ENCODE peak calls at places on chromosomes 1 and 21, in seven cellular contexts. D is H54, B is breast epithelium, Z is K562, V is suprapubic skin, P is heart left ventricle, M is IMR-90. G is an unnamed sample.

GRCh38 chr1:4068076-4068475 is 168.0 kb upstream of the C1orf174 start:
- DNase-seq in D (no peak), B (peak; percentile 9), Z (no peak), V (peak; percentile 66), P (no peak), M (no peak), G (no peak)

GRCh38 chr1:192057766-192058165 is 100.5 kb upstream of the RGS18 start:
- DNase-seq in D (no peak), B (no peak), Z (no peak), V (no peak), P (no peak), M (no peak), G (no peak)

GRCh38 chr1:203526572-203526971 is 32.6 kb downstream of the OPTC start:
- DNase-seq in D (no peak), B (no peak), Z (no peak), V (no peak), P (no peak), M (no peak), G (no peak)

GRCh38 chr1:3609769-3610157 is 1.5 kb downstream of the MEGF6 start:
- DNase-seq in D (no peak), B (no peak), Z (no peak), V (no peak), P (no peak), M (no peak), G (no peak)

GRCh38 chr1:156860113-156860638 is 489 bp upstream of the NTRK1 start:
- DNase-seq in D (peak; percentile 71), B (no peak), Z (peak; percentile 80), V (no peak), P (peak; percentile 30), M (peak; percentile 21), G (no peak)

GRCh38 chr1:202034683-202035462 is 24.5 kb downstream of the ELF3 start:
- DNase-seq in D (peak; percentile 88), B (peak; percentile 83), Z (peak; percentile 66), V (no peak), P (peak; percentile 60), M (peak; percentile 96), G (peak; percentile 69)

GRCh38 chr1:181930187-181930586 is 131.3 kb downstream of the ZNF648 start:
- DNase-seq in D (no peak), B (no peak), Z (no peak), V (no peak), P (no peak), M (no peak), G (no peak)

GRCh38 chr1:7422966-7423365 is 348.1 kb upstream of the VAMP3 start:
- DNase-seq in D (no peak), B (peak; percentile 35), Z (no peak), V (peak; percentile 58), P (no peak), M (no peak), G (no peak)

GRCh38 chr21:45825209-45825602 is 156.4 kb upstream of the COL6A1 start:
- DNase-seq in D (no peak), B (peak; percentile 43), Z (no peak), V (peak; percentile 70), P (no peak), M (no peak), G (no peak)

GRCh38 chr1:213186168-213186567 is 135.1 kb downstream of the RPS6KC1 start:
- DNase-seq in D (no peak), B (no peak), Z (no peak), V (no peak), P (no peak), M (no peak), G (no peak)

GRCh38 chr1:232393010-232393833 is 236.7 kb downstream of the SIPA1L2 start:
- DNase-seq in D (peak; percentile 26), B (no peak), Z (no peak), V (no peak), P (no peak), M (peak; percentile 32), G (no peak)

GRCh38 chr1:46517010-46517600 is 27.5 kb downstream of the DMBX1 start:
- DNase-seq in D (no peak), B (peak; percentile 83), Z (peak; percentile 75), V (no peak), P (no peak), M (no peak), G (no peak)

GRCh38 chr21:35150562-35151226 is 101.6 kb upstream of the RUNX1 start:
- DNase-seq in D (no peak), B (no peak), Z (no peak), V (no peak), P (no peak), M (peak; percentile 73), G (no peak)

GRCh38 chr1:110056776-110057175 is 13.7 kb downstream of the ALX3 start:
- DNase-seq in D (peak; percentile 44), B (no peak), Z (no peak), V (no peak), P (no peak), M (peak; percentile 73), G (no peak)

GRCh38 chr1:204599596-204599995 is 83.4 kb downstream of the MDM4 start:
- DNase-seq in D (no peak), B (no peak), Z (no peak), V (no peak), P (no peak), M (no peak), G (no peak)
- TF ChIP-seq POLR2A in D (no peak), B (no peak), Z (no peak), V (no peak), P (no peak), M (no peak), G (no peak)

DNA sequence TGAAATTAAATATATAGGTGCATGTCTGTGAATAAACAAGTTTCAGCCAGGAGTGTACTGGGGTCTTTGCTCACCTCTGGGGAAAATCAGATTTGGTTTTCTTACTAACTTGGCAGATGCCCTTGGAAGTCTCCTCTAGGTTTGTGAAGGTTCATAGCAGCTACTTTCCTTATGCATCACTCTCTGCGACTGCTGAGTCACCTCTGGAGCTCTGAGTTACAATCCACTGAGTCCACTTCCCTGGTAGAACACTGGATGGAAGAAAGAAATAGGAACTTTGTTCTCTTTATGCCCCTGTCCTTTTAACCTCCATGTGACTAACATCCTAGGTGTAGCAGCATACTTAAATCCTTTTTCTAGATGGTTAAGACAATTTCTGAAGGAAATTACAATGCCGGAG is 4.4 kb upstream of the FASLG start:
- DNase-seq in D (peak; percentile 29), B (no peak), Z (no peak), V (no peak), P (no peak), M (peak; percentile 88), G (no peak)
- TF ChIP-seq POLR2A in D (no peak), B (no peak), Z (no peak), V (no peak), P (no peak), M (no peak), G (no peak)

DNA sequence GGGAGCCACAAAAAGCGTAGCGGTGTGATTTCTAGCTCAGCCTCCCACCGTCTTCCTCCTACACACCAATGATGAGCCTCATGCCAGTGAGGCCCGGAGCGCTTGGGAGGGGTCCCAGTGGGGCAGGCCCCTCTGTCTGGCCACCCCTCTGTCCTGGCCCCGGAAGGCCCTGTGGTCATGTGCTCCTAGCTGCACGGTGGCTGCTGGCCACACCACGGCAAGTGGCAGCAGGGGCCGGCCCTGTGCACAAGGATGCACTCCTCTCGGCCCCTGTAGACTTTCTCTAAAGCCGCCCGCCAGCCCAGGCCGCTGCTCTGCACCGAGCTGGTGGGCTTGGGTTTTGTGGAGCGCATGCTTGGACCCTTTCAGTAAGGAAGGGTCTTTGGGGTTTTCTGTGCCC is 53.6 kb downstream of the KCNAB2 start:
- DNase-seq in D (no peak), B (no peak), Z (no peak), V (no peak), P (no peak), M (no peak), G (no peak)
- TF ChIP-seq POLR2A in D (no peak), B (no peak), Z (no peak), V (no peak), P (no peak), M (no peak), G (no peak)

GRCh38 chr1:24847995-24848857 is 81.8 kb downstream of the RUNX3 start:
- DNase-seq in D (no peak), B (peak; percentile 88), Z (peak; percentile 87), V (peak; percentile 97), P (peak; percentile 92), M (peak; percentile 86), G (peak; percentile 91)
- TF ChIP-seq POLR2A in D (no peak), B (no peak), Z (peak; percentile 76), V (peak; percentile 33), P (no peak), M (peak; percentile 31), G (peak; percentile 24)

GRCh38 chr1:26531651-26532131 is 2.1 kb downstream of the RPS6KA1 start:
- DNase-seq in D (no peak), B (peak; percentile 80), Z (no peak), V (no peak), P (no peak), M (no peak), G (no peak)

GRCh38 chr1:26530540-26530897 is 958 bp downstream of the RPS6KA1 start:
- DNase-seq in D (no peak), B (no peak), Z (no peak), V (no peak), P (no peak), M (no peak), G (no peak)

GRCh38 chr1:26529405-26529654 is 231 bp upstream of the RPS6KA1 start:
- DNase-seq in D (no peak), B (no peak), Z (no peak), V (no peak), P (no peak), M (no peak), G (no peak)

GRCh38 chr1:26529655-26530539 is at the start of gene RPS6KA1:
- DNase-seq in D (peak; percentile 65), B (no peak), Z (peak; percentile 99), V (no peak), P (peak; percentile 51), M (peak; percentile 11), G (peak; percentile 33)

GRCh38 chr1:26530898-26531598 is 1.5 kb downstream of the RPS6KA1 start:
- DNase-seq in D (peak; percentile 87), B (peak; percentile 67), Z (peak; percentile 83), V (no peak), P (no peak), M (peak; percentile 48), G (no peak)
- TF ChIP-seq POLR2A in D (no peak), B (no peak), Z (no peak), V (no peak), P (no peak), M (no peak), G (no peak)

GRCh38 chr1:15435239-15436077 is 2.8 kb upstream of the CTRC start:
- DNase-seq in D (no peak), B (no peak), Z (no peak), V (no peak), P (no peak), M (no peak), G (no peak)
- TF ChIP-seq POLR2A in D (no peak), B (no peak), Z (no peak), V (no peak), P (no peak), M (no peak), G (no peak)

DNA sequence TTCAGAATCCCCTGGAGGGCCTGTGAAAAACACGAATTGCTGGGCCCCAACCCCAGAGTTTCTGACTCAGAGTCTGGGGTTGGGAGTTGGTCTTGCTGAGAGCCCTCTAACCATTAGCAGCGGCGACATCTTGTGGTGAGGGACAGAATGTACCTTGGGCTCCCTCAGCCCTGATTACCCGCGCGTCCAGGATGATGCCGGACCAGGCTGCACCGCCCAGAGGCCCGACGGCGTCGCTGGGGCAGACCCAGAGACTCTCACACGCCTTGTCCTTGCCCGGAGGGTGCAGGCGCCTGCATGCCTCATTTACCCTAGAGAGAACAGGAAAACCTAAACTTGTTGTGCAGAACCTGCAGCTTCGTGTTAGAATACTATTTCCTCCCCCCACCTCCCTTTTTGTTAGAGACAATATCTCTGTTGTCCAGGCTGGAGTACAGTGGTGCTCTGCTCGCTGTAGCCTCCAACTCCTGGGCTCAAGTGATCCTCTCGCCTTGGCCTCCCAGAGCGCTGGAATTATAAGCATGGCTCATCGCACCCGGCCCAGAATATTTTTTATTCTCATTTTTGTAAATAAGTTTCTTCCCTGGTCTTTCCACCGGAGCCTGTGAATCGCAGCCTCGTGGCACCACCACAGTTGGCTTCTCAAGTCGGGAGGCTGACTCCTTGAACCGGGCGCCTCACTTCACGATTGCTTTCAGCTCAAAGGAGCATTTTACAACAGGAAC is 22.2 kb upstream of the RD3 start:
- DNase-seq in D (peak; percentile 90), B (peak; percentile 69), Z (peak; percentile 91), V (peak; percentile 87), P (peak; percentile 71), M (peak; percentile 84), G (peak; percentile 77)
- TF ChIP-seq POLR2A in D (no peak), B (no peak), Z (no peak), V (no peak), P (no peak), M (no peak), G (no peak)

G was measured in uterus.